ENCODE peak calls at places on chromosomes 7 and 10, in ten cellular contexts. T is colonic mucosa, K is body of pancreas, J is GM23248, Z is neural progenitor cell, E is neuronal stem cell, S is psoas muscle, I is MM.1S, A is IMR-90, F is sigmoid colon. U is an unnamed sample. For H3K4me1, the result is how much of the 10 kb centered on the place peaks cover.

GRCh38 chr7:92827464-92827863 is 8.9 kb downstream of the CDK6 start:
- DNase-seq in T (no peak), K (no peak), J (no peak), Z (no peak), E (no peak), S (no peak), I (no peak), A (no peak), F (no peak), U (no peak)

GRCh38 chr10:95327367-95327766 is 36.6 kb upstream of the PDLIM1 start:
- DNase-seq in T (no peak), K (peak), J (no peak), Z (peak), E (no peak), S (peak), I (no peak), A (peak), F (peak), U (no peak)

GRCh38 chr7:55052081-55052480 is 33.3 kb downstream of the EGFR start:
- DNase-seq in T (no peak), K (no peak), J (peak), Z (no peak), E (no peak), S (no peak), I (no peak), A (peak), F (no peak), U (no peak)

GRCh38 chr7:138934861-138935260 is 46.3 kb downstream of the KIAA1549 start:
- DNase-seq in T (no peak), K (no peak), J (peak), Z (no peak), E (no peak), S (no peak), I (no peak), A (peak), F (no peak), U (no peak)

GRCh38 chr7:41292457-41292856 is 410.4 kb downstream of the INHBA start:
- DNase-seq in T (no peak), K (no peak), J (peak), Z (no peak), E (no peak), S (no peak), I (no peak), A (no peak), F (no peak), U (no peak)

GRCh38 chr10:127150136-127150535 is 46.3 kb downstream of the INSYN2A start:
- DNase-seq in T (no peak), K (no peak), J (peak), Z (no peak), E (no peak), S (no peak), I (no peak), A (peak), F (no peak), U (no peak)

GRCh38 chr7:66921396-66921917 is 432 bp downstream of the TMEM248 start:
- DNase-seq in T (peak), K (peak), J (peak), Z (no peak), E (peak), S (peak), I (no peak), A (peak), F (peak), U (peak)

GRCh38 chr10:29576681-29577080 is 58.1 kb downstream of the SVIL start:
- DNase-seq in T (no peak), K (no peak), J (no peak), Z (no peak), E (no peak), S (no peak), I (no peak), A (no peak), F (no peak), U (no peak)

GRCh38 chr10:31101123-31101522 is 69.5 kb upstream of the ZNF438 start:
- DNase-seq in T (no peak), K (no peak), J (peak), Z (no peak), E (no peak), S (no peak), I (no peak), A (peak), F (no peak), U (no peak)

GRCh38 chr7:78224923-78225322 is 426.4 kb downstream of the PHTF2 start:
- DNase-seq in T (no peak), K (no peak), J (peak), Z (no peak), E (no peak), S (no peak), I (no peak), A (peak), F (no peak), U (no peak)

GRCh38 chr10:29144126-29144525 is 144.7 kb upstream of the LYZL1 start:
- DNase-seq in T (no peak), K (no peak), J (no peak), Z (no peak), E (no peak), S (no peak), I (no peak), A (no peak), F (no peak), U (no peak)

GRCh38 chr10:31780717-31781116 is 147.9 kb downstream of the ARHGAP12 start:
- DNase-seq in T (no peak), K (no peak), J (no peak), Z (no peak), E (no peak), S (no peak), I (no peak), A (no peak), F (no peak), U (no peak)

GRCh38 chr10:62818426-62819011 is 2.4 kb upstream of the EGR2 start:
- DNase-seq in T (peak), K (no peak), J (peak), Z (peak), E (peak), S (peak), I (no peak), A (no peak), F (no peak), U (peak)

GRCh38 chr7:64045301-64046040 is at the start of gene ZNF727:
- DNase-seq in T (peak), K (peak), J (no peak), Z (no peak), E (no peak), S (peak), I (peak), A (no peak), F (peak), U (no peak)

GRCh38 chr7:100088621-100089457 is at the start of gene COPS6:
- DNase-seq in T (peak), K (peak), J (peak), Z (peak), E (peak), S (peak), I (peak), A (peak), F (peak), U (peak)

GRCh38 chr10:122307669-122308486 is 36.8 kb downstream of the BTBD16 start:
- DNase-seq in T (peak), K (peak), J (peak), Z (no peak), E (no peak), S (peak), I (no peak), A (peak), F (peak), U (no peak)

GRCh38 chr7:69817096-69817495 is 218.8 kb downstream of the AUTS2 start:
- DNase-seq in T (no peak), K (no peak), J (peak), Z (no peak), E (no peak), S (no peak), I (no peak), A (peak), F (no peak), U (no peak)
- H3K4me1 ChIP-seq in T (under half), K (under half), J (under half), Z (under half), E (under half), S (under half), I (under half), A (under half), F (half or more), U (under half)

GRCh38 chr10:11245510-11245909 is 227.8 kb downstream of the CELF2 start:
- DNase-seq in T (no peak), K (no peak), J (no peak), Z (no peak), E (no peak), S (no peak), I (peak), A (no peak), F (no peak), U (no peak)

GRCh38 chr10:11245981-11246590 is 228.4 kb downstream of the CELF2 start:
- DNase-seq in T (no peak), K (no peak), J (no peak), Z (no peak), E (no peak), S (no peak), I (peak), A (no peak), F (no peak), U (no peak)

GRCh38 chr10:11246752-11247467 is 229.2 kb downstream of the CELF2 start:
- DNase-seq in T (no peak), K (no peak), J (no peak), Z (no peak), E (no peak), S (no peak), I (peak), A (no peak), F (no peak), U (no peak)

GRCh38 chr10:11243425-11244222 is 226.0 kb downstream of the CELF2 start:
- DNase-seq in T (no peak), K (no peak), J (peak), Z (no peak), E (no peak), S (no peak), I (no peak), A (peak), F (no peak), U (no peak)

GRCh38 chr10:11245095-11245479 is 227.4 kb downstream of the CELF2 start:
- DNase-seq in T (no peak), K (no peak), J (no peak), Z (no peak), E (no peak), S (no peak), I (peak), A (no peak), F (no peak), U (no peak)
- H3K4me3 ChIP-seq in T (no peak), K (no peak), J (no peak), Z (no peak), E (no peak), S (no peak), I (no peak), A (no peak), F (no peak), U (no peak)

DNA sequence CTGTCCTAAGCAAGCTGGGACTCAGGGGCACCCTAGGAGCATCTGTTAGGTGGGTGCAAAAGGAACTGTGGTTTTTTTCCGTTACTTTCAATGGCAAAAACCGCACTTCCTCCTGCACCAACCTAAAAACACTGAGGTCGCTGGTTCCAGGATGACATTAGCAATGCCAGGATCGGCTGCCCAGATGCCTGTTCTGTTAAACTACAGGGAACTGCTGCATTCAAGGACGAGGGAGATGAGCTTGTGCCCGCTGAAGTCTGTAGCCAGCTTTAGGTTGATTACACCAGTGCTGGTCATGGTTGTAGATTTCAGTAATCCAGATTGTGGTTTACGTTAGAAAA is 181.4 kb upstream of the PFKP start:
- DNase-seq in T (no peak), K (no peak), J (no peak), Z (no peak), E (no peak), S (no peak), I (no peak), A (no peak), F (no peak), U (no peak)
- H3K4me1 ChIP-seq in T (under half), K (under half), J (under half), Z (under half), E (under half), S (under half), I (under half), A (under half), F (under half), U (under half)

DNA sequence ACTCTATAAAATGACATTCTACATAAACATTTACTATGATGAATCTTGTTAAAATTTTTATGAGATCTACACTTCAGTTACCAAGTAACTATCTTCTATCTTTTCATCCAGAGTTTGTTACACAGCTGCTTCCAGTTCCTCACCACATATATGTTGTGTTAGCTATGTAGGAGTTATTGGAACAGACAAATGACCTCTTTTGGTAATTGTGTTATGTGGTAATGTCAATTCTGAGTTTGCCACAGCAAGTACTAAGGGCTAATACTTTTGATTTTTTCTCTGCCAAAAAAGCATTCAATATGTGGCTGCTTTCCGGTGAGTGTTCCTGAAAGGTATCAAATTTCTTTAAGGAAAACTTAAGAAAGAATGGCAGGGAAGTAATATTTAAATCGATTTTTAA is 573.9 kb upstream of the PCDH15 start:
- DNase-seq in T (no peak), K (no peak), J (peak), Z (no peak), E (no peak), S (no peak), I (no peak), A (no peak), F (no peak), U (no peak)
- H3K4me3 ChIP-seq in T (no peak), K (no peak), J (peak), Z (no peak), E (no peak), S (no peak), I (no peak), A (no peak), F (no peak), U (no peak)

GRCh38 chr10:113914936-113915335 is 60.5 kb downstream of the NHLRC2 start:
- DNase-seq in T (no peak), K (no peak), J (no peak), Z (no peak), E (no peak), S (no peak), I (no peak), A (no peak), F (no peak), U (no peak)

GRCh38 chr10:113916053-113916452 is 61.6 kb downstream of the NHLRC2 start:
- DNase-seq in T (no peak), K (no peak), J (no peak), Z (no peak), E (no peak), S (no peak), I (no peak), A (no peak), F (no peak), U (no peak)

GRCh38 chr10:113911839-113912238 is 57.4 kb downstream of the NHLRC2 start:
- DNase-seq in T (no peak), K (no peak), J (no peak), Z (no peak), E (no peak), S (no peak), I (no peak), A (no peak), F (no peak), U (no peak)

GRCh38 chr10:113912582-113912981 is 58.1 kb downstream of the NHLRC2 start:
- DNase-seq in T (no peak), K (no peak), J (no peak), Z (no peak), E (no peak), S (no peak), I (no peak), A (no peak), F (no peak), U (no peak)

GRCh38 chr10:113915540-113915939 is 61.1 kb downstream of the NHLRC2 start:
- DNase-seq in T (no peak), K (no peak), J (no peak), Z (no peak), E (no peak), S (no peak), I (no peak), A (no peak), F (no peak), U (no peak)
- H3K4me1 ChIP-seq in T (under half), K (under half), J (under half), Z (under half), E (under half), S (under half), I (under half), A (under half), F (under half), U (under half)

DNA sequence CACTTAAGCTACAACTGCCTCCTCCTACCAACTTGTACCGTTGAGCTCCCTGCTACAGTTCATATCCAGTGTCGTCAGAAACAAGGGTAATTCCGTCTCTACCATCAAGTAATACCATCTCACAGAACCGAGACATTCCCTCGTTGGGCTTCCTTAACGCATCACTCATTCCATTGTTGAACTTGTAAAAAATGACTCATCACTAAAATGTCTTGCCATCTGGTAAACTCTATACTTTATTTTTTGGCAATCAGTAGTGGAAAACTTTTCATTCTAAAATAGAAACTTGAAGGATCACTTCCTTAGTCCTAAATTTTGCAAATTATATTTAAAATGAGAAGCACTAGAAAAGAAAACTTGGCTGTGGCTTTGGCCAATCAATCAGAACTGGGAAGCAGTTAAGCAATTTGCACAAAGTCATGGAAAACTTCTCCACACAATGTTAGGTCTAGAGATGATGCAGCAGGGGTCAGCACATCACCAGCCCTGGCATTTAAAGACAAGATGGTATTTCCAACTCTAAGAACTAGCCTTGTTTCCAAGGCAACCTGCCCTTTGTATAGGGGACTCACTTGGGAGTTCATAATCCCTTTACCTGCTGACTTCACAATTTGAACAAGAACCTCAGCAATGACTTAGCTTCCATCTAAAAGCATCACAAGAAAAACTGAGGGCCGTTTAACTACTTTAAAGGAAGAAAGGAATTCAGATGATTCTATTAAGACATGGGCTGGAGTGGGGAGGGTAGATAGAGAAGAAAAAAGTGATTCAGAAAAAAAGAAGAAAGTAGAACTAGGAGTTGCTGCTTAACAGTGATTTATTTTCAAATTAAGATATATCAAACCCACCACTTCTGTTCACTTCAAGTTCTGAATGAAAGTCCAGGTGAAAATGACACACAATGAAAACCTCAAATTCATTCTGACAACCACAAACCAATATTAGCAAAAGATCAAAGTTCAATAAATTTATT is 288.1 kb downstream of the PARD3 start:
- DNase-seq in T (no peak), K (no peak), J (peak), Z (peak), E (peak), S (no peak), I (no peak), A (peak), F (no peak), U (no peak)
- H3K4me3 ChIP-seq in T (no peak), K (no peak), J (peak), Z (no peak), E (no peak), S (no peak), I (no peak), A (peak), F (no peak), U (no peak)

GRCh38 chr10:125060851-125061556 is 99.4 kb downstream of the CTBP2 start:
- DNase-seq in T (peak), K (peak), J (peak), Z (peak), E (peak), S (peak), I (no peak), A (peak), F (peak), U (no peak)

GRCh38 chr10:125062244-125063208 is 97.8 kb downstream of the CTBP2 start:
- DNase-seq in T (no peak), K (no peak), J (no peak), Z (no peak), E (no peak), S (peak), I (no peak), A (no peak), F (no peak), U (no peak)

GRCh38 chr10:125064681-125065492 is 95.5 kb downstream of the CTBP2 start:
- DNase-seq in T (peak), K (no peak), J (peak), Z (no peak), E (no peak), S (no peak), I (peak), A (peak), F (no peak), U (no peak)

GRCh38 chr10:125061557-125062243 is 98.7 kb downstream of the CTBP2 start:
- DNase-seq in T (no peak), K (no peak), J (no peak), Z (no peak), E (no peak), S (no peak), I (no peak), A (no peak), F (no peak), U (no peak)

GRCh38 chr10:125063256-125063945 is 97.0 kb downstream of the CTBP2 start:
- DNase-seq in T (no peak), K (no peak), J (no peak), Z (no peak), E (no peak), S (no peak), I (no peak), A (no peak), F (no peak), U (no peak)
- H3K4me1 ChIP-seq in T (under half), K (half or more), J (under half), Z (under half), E (under half), S (half or more), I (under half), A (under half), F (half or more), U (under half)